ENCODE peak calls at places on chromosomes 11 and 22, in nine cellular contexts. M, E, V, O, A, C, K, H and L are unnamed samples.

GRCh38 chr11:106533046-106533445 is 455.6 kb downstream of the AASDHPPT start:
- DNase-seq in K (no peak), O (no peak), V (no peak), A (no peak), E (no peak), M (no peak), C (no peak), H (no peak), L (no peak)

GRCh38 chr11:110929129-110929528 is 216.9 kb upstream of the ARHGAP20 start:
- DNase-seq in O (no peak), H (no peak), A (no peak), E (no peak), M (no peak), K (no peak), V (no peak), C (no peak), L (no peak)

GRCh38 chr11:8767466-8768142 is 85.0 kb downstream of the RPL27A start:
- DNase-seq in M (no peak), C (no peak), A (no peak), V (no peak), K (no peak), H (no peak), O (no peak), E (no peak), L (no peak)

GRCh38 chr22:49957826-49958461 is 2.6 kb upstream of the PIM3 start:
- DNase-seq in H (no peak), E (peak; percentile 44), A (peak; percentile 55), V (no peak), C (peak; percentile 64), M (no peak), O (no peak), K (no peak), L (no peak)

GRCh38 chr22:30240541-30241417 is 5.8 kb downstream of the LIF start:
- DNase-seq in H (no peak), C (no peak), M (no peak), A (no peak), E (no peak), O (no peak), V (no peak), K (no peak), L (no peak)

GRCh38 chr11:69292221-69292648 is 1.7 kb upstream of the MYEOV start:
- DNase-seq in E (peak; percentile 50), C (no peak), O (peak; percentile 35), K (no peak), V (no peak), H (peak; percentile 30), A (peak; percentile 61), M (peak; percentile 56), L (no peak)

GRCh38 chr22:49968313-49968830 is 7.8 kb downstream of the PIM3 start:
- DNase-seq in K (no peak), A (peak; percentile 80), O (peak; percentile 5), V (no peak), E (no peak), M (no peak), C (peak; percentile 69), H (no peak), L (no peak)

GRCh38 chr11:75578977-75579376 is 16.9 kb downstream of the SERPINH1 start:
- DNase-seq in C (no peak), V (no peak), K (no peak), O (no peak), E (no peak), A (no peak), M (no peak), H (no peak), L (no peak)

GRCh38 chr22:46531776-46532175 is 5.6 kb downstream of the CELSR1 start:
- DNase-seq in C (no peak), H (no peak), A (no peak), V (no peak), K (no peak), E (no peak), M (no peak), O (no peak), L (no peak)

GRCh38 chr11:44333271-44334218 is 23.6 kb upstream of the ALX4 start:
- DNase-seq in C (peak; percentile 32), E (no peak), O (no peak), H (peak; percentile 25), V (no peak), A (no peak), K (peak; percentile 8), M (no peak), L (no peak)

GRCh38 chr22:42811510-42811909 is 45.6 kb downstream of the ARFGAP3 start:
- DNase-seq in K (no peak), O (no peak), H (no peak), M (no peak), A (no peak), C (no peak), E (no peak), V (no peak), L (no peak)

GRCh38 chr11:47272706-47273105 is 2.8 kb downstream of the MADD start:
- DNase-seq in A (no peak), K (no peak), C (no peak), H (peak; percentile 53), E (no peak), V (no peak), M (no peak), O (no peak), L (no peak)
- H3K27ac ChIP-seq in A (no peak overlapping the region), K (no peak overlapping the region), C (no peak overlapping the region), H (no peak overlapping the region), E (peak overlapping the region; percentile 98), V (no peak overlapping the region), M (no peak overlapping the region), O (no peak overlapping the region), L (no peak overlapping the region)

GRCh38 chr11:27860811-27861210 is 160.6 kb upstream of the BDNF start:
- DNase-seq in K (no peak), C (no peak), O (no peak), M (no peak), H (no peak), E (no peak), A (no peak), V (no peak), L (no peak)

GRCh38 chr11:27864046-27865025 is 164.1 kb upstream of the BDNF start:
- DNase-seq in A (peak; percentile 88), O (no peak), C (no peak), E (peak; percentile 65), V (no peak), M (peak; percentile 61), H (no peak), K (no peak), L (no peak)

GRCh38 chr11:27861706-27862430 is 161.6 kb upstream of the BDNF start:
- DNase-seq in A (no peak), V (peak; percentile 56), E (no peak), M (no peak), K (no peak), C (no peak), O (no peak), H (peak; percentile 69), L (no peak)

GRCh38 chr11:27865105-27865504 is 164.8 kb upstream of the BDNF start:
- DNase-seq in V (no peak), C (no peak), H (no peak), M (no peak), K (no peak), O (no peak), E (no peak), A (no peak), L (no peak)

GRCh38 chr11:27863637-27864036 is 163.4 kb upstream of the BDNF start:
- DNase-seq in O (no peak), E (no peak), K (no peak), M (peak; percentile 3), H (no peak), V (no peak), C (no peak), A (no peak), L (no peak)
- TF ChIP-seq CTCF in O (no peak), E (no peak), K (no peak), M (no peak), H (no peak), V (no peak), C (no peak), A (no peak), L (no peak)

GRCh38 chr11:60950933-60951610 is 904 bp downstream of the SLC15A3 start:
- DNase-seq in C (peak; percentile 79), H (no peak), O (no peak), E (no peak), A (peak; percentile 82), K (no peak), M (peak; percentile 57), V (no peak), L (no peak)

GRCh38 chr11:60948251-60948650 is 3.7 kb downstream of the SLC15A3 start:
- DNase-seq in C (no peak), A (no peak), M (no peak), K (no peak), H (no peak), V (no peak), O (no peak), E (no peak), L (no peak)

GRCh38 chr11:60951909-60952741 is at the start of gene SLC15A3:
- DNase-seq in E (peak; percentile 72), K (no peak), V (no peak), A (peak; percentile 87), M (peak; percentile 49), C (peak; percentile 88), H (peak; percentile 63), O (no peak), L (no peak)

GRCh38 chr11:60951611-60951908 is 416 bp downstream of the SLC15A3 start:
- DNase-seq in M (no peak), O (no peak), K (no peak), E (no peak), C (no peak), V (no peak), H (no peak), A (no peak), L (no peak)

DNA sequence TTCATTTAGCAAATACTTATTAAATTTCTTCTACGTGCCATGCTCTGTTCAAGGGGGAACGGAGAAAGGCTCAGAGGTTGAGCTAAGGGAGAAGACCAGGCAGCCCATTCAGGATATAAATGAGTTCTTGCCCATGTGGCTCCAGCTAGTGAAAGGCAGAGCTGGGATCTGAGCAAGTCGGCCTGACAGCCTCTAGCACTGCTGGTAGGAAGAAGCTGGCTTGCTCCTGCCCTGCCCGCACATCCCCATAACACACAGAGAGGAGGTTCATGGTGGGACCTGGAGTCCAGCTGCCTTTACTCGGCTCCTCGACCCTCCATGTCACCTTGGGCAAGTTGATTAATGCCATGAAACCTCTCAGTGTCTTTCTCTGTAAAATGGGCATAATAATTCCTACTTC is 2.0 kb downstream of the SLC15A3 start:
- DNase-seq in A (no peak), O (no peak), V (no peak), M (no peak), C (no peak), H (no peak), E (no peak), K (no peak), L (no peak)
- H3K27ac ChIP-seq in A (no peak overlapping the region), O (no peak overlapping the region), V (no peak overlapping the region), M (no peak overlapping the region), C (no peak overlapping the region), H (no peak overlapping the region), E (peak overlapping the region; percentile 80), K (no peak overlapping the region), L (no peak overlapping the region)

GRCh38 chr11:127996825-127997224 is 590.5 kb downstream of the ETS1 start:
- DNase-seq in C (no peak), O (no peak), A (no peak), E (no peak), H (no peak), V (no peak), M (no peak), K (no peak), L (no peak)

GRCh38 chr11:127998421-127998820 is 588.9 kb downstream of the ETS1 start:
- DNase-seq in H (no peak), C (no peak), V (peak; percentile 15), A (no peak), M (no peak), O (no peak), E (no peak), K (no peak), L (no peak)

GRCh38 chr11:127994736-127995135 is 592.6 kb downstream of the ETS1 start:
- DNase-seq in M (no peak), K (no peak), A (no peak), E (no peak), C (no peak), H (no peak), O (no peak), V (peak; percentile 28), L (no peak)

GRCh38 chr11:127993788-127994187 is 593.6 kb downstream of the ETS1 start:
- DNase-seq in O (no peak), V (no peak), H (no peak), E (no peak), C (no peak), K (no peak), A (no peak), M (peak; percentile 10), L (no peak)
- TF ChIP-seq CTCF in O (no peak), V (no peak), H (no peak), E (no peak), C (no peak), K (no peak), A (no peak), M (peak; percentile 43), L (peak; percentile 14)